ENCODE peak calls at places on chromosomes 12 and 14, in six cellular contexts. C is iris pigment epithelial cell, F is IMR-90, X is T1000, M is fibroblast of pulmonary artery, P is GM03348. W is an unnamed sample.

GRCh38 chr12:105882404-105882803 is 256.4 kb downstream of the NUAK1 start:
- DNase-seq in C (peak), F (no peak), X (no peak), M (peak), P (peak), W (peak)

GRCh38 chr12:72586456-72586855 is 314.3 kb downstream of the TRHDE start:
- DNase-seq in C (no peak), F (no peak), X (no peak), M (no peak), P (no peak), W (no peak)

GRCh38 chr12:16062611-16063010 is 151.5 kb downstream of the DERA start:
- DNase-seq in C (peak), F (no peak), X (no peak), M (peak), P (peak), W (no peak)

GRCh38 chr12:1635656-1636055 is 6.6 kb downstream of the WNT5B start:
- DNase-seq in C (peak), F (no peak), X (no peak), M (no peak), P (no peak), W (no peak)

GRCh38 chr12:95380997-95381786 is 92.8 kb upstream of the METAP2 start:
- DNase-seq in C (peak), F (no peak), X (no peak), M (no peak), P (no peak), W (no peak)

GRCh38 chr14:96754845-96755184 is 42.4 kb upstream of the VRK1 start:
- DNase-seq in C (no peak), F (no peak), X (no peak), M (no peak), P (no peak), W (no peak)

GRCh38 chr12:67471810-67472209 is 176.7 kb upstream of the DYRK2 start:
- DNase-seq in C (no peak), F (no peak), X (no peak), M (no peak), P (no peak), W (no peak)

GRCh38 chr14:46250113-46250703 is 401.4 kb downstream of the RPL10L start:
- DNase-seq in C (peak), F (no peak), X (no peak), M (peak), P (peak), W (peak)

GRCh38 chr12:4865246-4865645 is 44.5 kb upstream of the KCNA1 start:
- DNase-seq in C (no peak), F (no peak), X (no peak), M (no peak), P (no peak), W (no peak)

GRCh38 chr14:37721976-37722659 is 126.7 kb downstream of the TTC6 start:
- DNase-seq in C (peak), F (peak), X (no peak), M (no peak), P (no peak), W (no peak)

GRCh38 chr12:98799411-98799810 is 154.3 kb downstream of the APAF1 start:
- DNase-seq in C (no peak), F (no peak), X (no peak), M (no peak), P (no peak), W (no peak)

GRCh38 chr12:52965337-52965731 is 16.4 kb downstream of the KRT18 start:
- DNase-seq in C (no peak), F (no peak), X (no peak), M (no peak), P (no peak), W (peak)

GRCh38 chr12:106305376-106305775 is 2.8 kb downstream of the TCP11L2 start:
- DNase-seq in C (no peak), F (peak), X (no peak), M (no peak), P (no peak), W (no peak)

GRCh38 chr12:67415473-67415872 is 146.3 kb downstream of the CAND1 start:
- DNase-seq in C (peak), F (peak), X (no peak), M (peak), P (peak), W (peak)

GRCh38 chr14:35387209-35387608 is 17.3 kb downstream of the NFKBIA start:
- DNase-seq in C (no peak), F (no peak), X (no peak), M (no peak), P (no peak), W (no peak)

GRCh38 chr12:53180931-53181645 is 363 bp upstream of the CSAD start:
- DNase-seq in C (peak), F (peak), X (peak), M (peak), P (peak), W (peak)

GRCh38 chr14:66401447-66402095 is 84.6 kb upstream of the CCDC196 start:
- DNase-seq in C (peak), F (no peak), X (no peak), M (peak), P (no peak), W (no peak)

GRCh38 chr12:124518051-124518932 is 49.1 kb downstream of the NCOR2 start:
- DNase-seq in C (peak), F (peak), X (peak), M (peak), P (peak), W (peak)

GRCh38 chr12:12582895-12583303 is 20.2 kb upstream of the DUSP16 start:
- DNase-seq in C (peak), F (peak), X (no peak), M (peak), P (no peak), W (peak)

GRCh38 chr14:83297361-83297760 is 1763.7 kb upstream of the SEL1L start:
- DNase-seq in C (no peak), F (no peak), X (no peak), M (no peak), P (no peak), W (no peak)

GRCh38 chr12:50187084-50187900 is 20.1 kb upstream of the CERS5 start:
- DNase-seq in C (peak), F (peak), X (no peak), M (peak), P (peak), W (peak)

GRCh38 chr14:93525691-93526451 is 95.1 kb downstream of the UNC79 start:
- DNase-seq in C (peak), F (peak), X (no peak), M (no peak), P (peak), W (peak)

GRCh38 chr12:105601158-105601557 is 270.7 kb downstream of the C12orf75 start:
- DNase-seq in C (no peak), F (peak), X (no peak), M (no peak), P (peak), W (peak)

GRCh38 chr14:103141117-103141796 is 18.0 kb downstream of the TNFAIP2 start:
- DNase-seq in C (peak), F (peak), X (no peak), M (peak), P (peak), W (peak)

GRCh38 chr12:1046727-1047126 is 55.7 kb downstream of the ERC1 start:
- DNase-seq in C (no peak), F (no peak), X (no peak), M (peak), P (no peak), W (no peak)

GRCh38 chr14:72962829-72963312 is 36.6 kb downstream of the DCAF4 start:
- DNase-seq in C (peak), F (peak), X (peak), M (peak), P (peak), W (peak)

GRCh38 chr12:108826115-108826806 is 31.1 kb downstream of the SSH1 start:
- DNase-seq in C (peak), F (peak), X (peak), M (peak), P (peak), W (peak)

GRCh38 chr12:66191547-66192126 is 2.6 kb downstream of the IRAK3 start:
- DNase-seq in C (no peak), F (no peak), X (no peak), M (no peak), P (no peak), W (no peak)

GRCh38 chr12:87603727-87604126 is 425.5 kb downstream of the C12orf50 start:
- DNase-seq in C (peak), F (peak), X (no peak), M (no peak), P (no peak), W (no peak)

GRCh38 chr14:75626857-75627256 is 33.8 kb downstream of the ERG28 start:
- DNase-seq in C (no peak), F (no peak), X (no peak), M (no peak), P (no peak), W (no peak)

GRCh38 chr12:53053223-53054111 is 3.6 kb downstream of the TNS2 start:
- DNase-seq in C (peak), F (no peak), X (no peak), M (no peak), P (no peak), W (no peak)

GRCh38 chr14:92539875-92540274 is 26.3 kb downstream of the RIN3 start:
- DNase-seq in C (no peak), F (peak), X (no peak), M (peak), P (no peak), W (peak)

GRCh38 chr12:109153711-109154434 is 37.5 kb downstream of the ACACB start:
- DNase-seq in C (no peak), F (no peak), X (no peak), M (no peak), P (no peak), W (no peak)

GRCh38 chr12:11860026-11860425 is 210.6 kb downstream of the ETV6 start:
- DNase-seq in C (no peak), F (no peak), X (no peak), M (no peak), P (no peak), W (no peak)

GRCh38 chr14:68705741-68706283 is 87.1 kb downstream of the ZFP36L1 start:
- DNase-seq in C (no peak), F (no peak), X (no peak), M (no peak), P (no peak), W (no peak)

GRCh38 chr12:69987453-69988102 is 162.6 kb downstream of the MYRFL start:
- DNase-seq in C (peak), F (peak), X (peak), M (peak), P (peak), W (peak)

GRCh38 chr14:40616579-40616978 is 990.1 kb upstream of the LRFN5 start:
- DNase-seq in C (no peak), F (no peak), X (no peak), M (no peak), P (no peak), W (no peak)

GRCh38 chr12:132563911-132564310 is 46.5 kb downstream of the LRCOL1 start:
- DNase-seq in C (no peak), F (no peak), X (no peak), M (no peak), P (no peak), W (no peak)

GRCh38 chr12:6326316-6326959 is 15.4 kb downstream of the TNFRSF1A start:
- DNase-seq in C (peak), F (peak), X (no peak), M (peak), P (peak), W (peak)